ENCODE peak calls at places on chromosome 17, in eight cellular contexts. H, X, W, K, G, R, V and A are unnamed samples.

GRCh38 chr17:28725660-28726395 is at the start of gene TLCD1:
- DNase-seq in G (peak), K (peak), X (peak), H (peak), R (no peak), W (peak), V (peak), A (peak)

GRCh38 chr17:65662166-65662565 is 100.7 kb upstream of the AXIN2 start:
- DNase-seq in G (no peak), K (no peak), R (no peak), V (no peak), X (no peak), H (no peak), W (no peak), A (no peak)

GRCh38 chr17:46144246-46144645 is 49.0 kb downstream of the KANSL1 start:
- DNase-seq in G (no peak), K (no peak), W (no peak), H (no peak), V (no peak), X (no peak), R (no peak), A (no peak)

GRCh38 chr17:7445011-7445927 is at the start of gene CHRNB1:
- DNase-seq in G (peak), K (peak), W (peak), R (peak), V (no peak), H (peak), X (peak), A (peak)

GRCh38 chr17:63039899-63040602 is 74.0 kb downstream of the TANC2 start:
- DNase-seq in X (peak), K (no peak), H (no peak), G (no peak), R (no peak), W (no peak), V (no peak), A (no peak)

GRCh38 chr17:30346211-30346831 is 12.5 kb upstream of the TMIGD1 start:
- DNase-seq in X (peak), R (no peak), K (no peak), V (no peak), G (no peak), H (no peak), W (no peak), A (no peak)

GRCh38 chr17:73952136-73952497 is 251.4 kb upstream of the RPL38 start:
- DNase-seq in R (no peak), H (no peak), G (no peak), W (peak), X (no peak), K (no peak), V (no peak), A (no peak)

GRCh38 chr17:40559016-40559853 is 6.0 kb downstream of the CCR7 start:
- DNase-seq in V (peak), K (no peak), H (no peak), R (peak), X (no peak), W (no peak), G (no peak), A (peak)

GRCh38 chr17:37833237-37833859 is 88.5 kb upstream of the HNF1B start:
- DNase-seq in K (no peak), R (no peak), W (no peak), G (no peak), X (no peak), V (no peak), H (no peak), A (no peak)

GRCh38 chr17:38920374-38921291 is 4.8 kb upstream of the LASP1NB start:
- DNase-seq in K (no peak), V (no peak), W (no peak), X (no peak), G (peak), H (no peak), R (no peak), A (no peak)

GRCh38 chr17:19004601-19005441 is at the start of gene FAM83G:
- DNase-seq in W (peak), H (peak), K (peak), V (peak), X (peak), G (peak), R (peak), A (peak)

GRCh38 chr17:74119049-74119580 is 84.4 kb upstream of the RPL38 start:
- DNase-seq in H (no peak), X (no peak), K (no peak), W (no peak), R (no peak), G (no peak), V (no peak), A (no peak)

GRCh38 chr17:42684033-42684625 is 1.8 kb downstream of the CNTNAP1 start:
- DNase-seq in G (no peak), K (no peak), X (no peak), V (peak), R (no peak), H (no peak), W (no peak), A (no peak)

GRCh38 chr17:76645481-76645880 is 1.9 kb upstream of the ST6GALNAC1 start:
- DNase-seq in G (no peak), R (no peak), H (no peak), V (no peak), W (no peak), X (no peak), K (no peak), A (no peak)

GRCh38 chr17:50103941-50104340 is 8.8 kb downstream of the PDK2 start:
- DNase-seq in G (no peak), H (no peak), K (no peak), R (no peak), W (no peak), V (no peak), X (no peak), A (no peak)

GRCh38 chr17:31696184-31696602 is 162.9 kb downstream of the COPRS start:
- DNase-seq in W (no peak), H (peak), K (peak), V (peak), R (peak), X (no peak), G (peak), A (peak)

GRCh38 chr17:41620583-41621434 is 3.6 kb downstream of the KRT17 start:
- DNase-seq in V (no peak), K (no peak), R (no peak), H (no peak), X (peak), G (no peak), W (no peak), A (no peak)

GRCh38 chr17:19370493-19370960 is 7.8 kb upstream of the MAPK7 start:
- DNase-seq in G (no peak), V (no peak), X (no peak), H (no peak), R (no peak), K (no peak), W (no peak), A (no peak)

GRCh38 chr17:33523577-33523981 is 230.5 kb upstream of the ASIC2 start:
- DNase-seq in W (no peak), V (no peak), K (no peak), G (no peak), X (no peak), R (peak), H (no peak), A (no peak)

GRCh38 chr17:36072431-36073121 is 8.5 kb downstream of the CCL18 start:
- DNase-seq in K (peak), X (peak), G (peak), V (peak), W (peak), H (peak), R (no peak), A (peak)

DNA sequence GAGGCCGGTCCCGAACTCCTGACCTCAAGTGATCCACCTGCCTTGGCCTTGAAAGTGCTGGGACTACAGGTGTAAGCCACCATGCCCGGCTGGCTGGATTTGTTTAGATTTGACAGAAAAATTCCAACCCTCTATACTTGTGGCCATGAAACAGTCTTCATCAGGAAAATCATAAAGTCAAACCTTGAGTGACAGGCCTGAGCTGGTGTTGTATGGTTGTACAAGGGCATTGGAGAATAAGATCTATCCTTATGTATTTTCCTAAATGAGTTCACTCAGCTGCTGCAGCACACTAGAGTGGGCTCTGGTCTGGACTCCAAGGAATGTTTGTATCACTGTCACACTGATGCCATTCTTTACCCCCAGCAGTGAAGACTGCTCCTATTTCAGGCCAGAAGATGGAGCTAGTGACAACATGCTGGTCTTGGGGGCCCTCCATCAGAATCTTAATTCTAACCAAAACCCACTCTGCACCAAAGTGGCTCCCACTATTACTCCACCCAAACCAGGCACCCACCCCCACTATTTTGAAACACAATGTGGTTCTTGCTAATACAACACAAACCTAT is 27.4 kb downstream of the SNX11 start:
- DNase-seq in K (peak), G (no peak), X (no peak), H (no peak), V (no peak), W (no peak), R (no peak), A (no peak)
- TF ChIP-seq CTCF in K (peak), G (peak), X (no peak), H (no peak), V (no peak), W (no peak), R (no peak), A (peak)

GRCh38 chr17:12928736-12929135 is 89.1 kb downstream of the ELAC2 start:
- DNase-seq in R (no peak), X (no peak), H (peak), W (no peak), K (peak), G (no peak), V (no peak), A (no peak)
- TF ChIP-seq CTCF in R (no peak), X (peak), H (peak), W (no peak), K (peak), G (peak), V (no peak), A (peak)

GRCh38 chr17:34980353-34980680 is at the start of gene LIG3:
- DNase-seq in W (peak), V (peak), R (peak), K (peak), X (peak), G (peak), H (peak), A (peak)

GRCh38 chr17:34979153-34979552 is 1.2 kb upstream of the LIG3 start:
- DNase-seq in H (no peak), X (no peak), V (no peak), K (no peak), W (no peak), G (no peak), R (no peak), A (no peak)

GRCh38 chr17:34981538-34982241 is 1.4 kb downstream of the LIG3 start:
- DNase-seq in W (no peak), H (no peak), R (no peak), X (peak), K (no peak), V (no peak), G (peak), A (no peak)

GRCh38 chr17:34979650-34980352 is 511 bp upstream of the LIG3 start:
- DNase-seq in K (peak), H (no peak), R (no peak), W (no peak), V (no peak), G (no peak), X (no peak), A (no peak)

DNA sequence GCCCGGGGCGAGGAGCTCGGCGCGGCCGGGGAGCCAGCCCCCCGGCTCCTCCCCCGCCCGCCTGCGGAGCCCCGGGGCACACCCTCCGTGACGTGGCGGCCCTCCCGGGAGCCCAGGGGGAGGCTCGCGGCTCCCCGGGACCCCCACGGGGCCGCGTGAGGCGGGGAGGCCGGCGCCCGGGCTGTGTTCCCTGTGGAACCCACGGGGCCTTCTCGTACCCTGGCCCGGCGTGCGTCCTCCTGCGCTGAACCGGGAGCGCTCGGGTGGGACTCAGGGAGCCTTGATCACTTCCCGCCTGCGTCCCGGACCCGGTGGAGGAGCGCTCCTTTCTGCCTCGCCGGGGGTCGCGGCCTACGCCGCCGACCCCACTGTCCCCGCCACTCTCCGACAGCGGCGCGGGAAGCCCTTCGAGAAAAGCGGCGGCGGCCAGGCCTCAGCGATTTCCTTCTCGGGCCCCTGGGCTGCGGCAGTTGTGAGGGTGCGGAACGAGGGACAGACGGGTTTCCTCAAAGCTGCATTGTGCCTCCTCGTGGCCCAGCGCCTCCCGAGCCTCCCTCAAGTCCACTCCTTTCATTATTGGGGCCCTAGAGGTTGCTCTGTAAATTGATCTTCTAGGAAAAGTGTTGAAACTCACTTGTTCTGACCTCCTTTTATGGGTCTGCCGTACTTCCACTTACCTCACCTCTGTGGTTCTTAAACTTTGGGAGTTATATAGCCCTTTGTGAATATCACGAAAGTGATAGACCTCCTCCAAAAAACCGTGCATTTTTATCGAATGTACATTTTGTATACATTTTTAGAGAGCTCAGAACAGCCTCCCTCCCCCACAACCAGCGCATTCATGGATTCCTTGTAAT is 597 bp downstream of the LIG3 start:
- DNase-seq in V (peak), H (peak), X (peak), W (peak), R (peak), K (peak), G (peak), A (peak)
- TF ChIP-seq CTCF in V (peak), H (peak), X (peak), W (peak), R (peak), K (peak), G (peak), A (peak)

GRCh38 chr17:55296171-55296695 is 31.5 kb downstream of the HLF start:
- DNase-seq in G (no peak), X (no peak), V (no peak), R (no peak), W (no peak), K (no peak), H (no peak), A (no peak)
- TF ChIP-seq CTCF in G (no peak), X (no peak), V (no peak), R (no peak), W (no peak), K (no peak), H (no peak), A (no peak)

GRCh38 chr17:11269210-11269609 is 28.2 kb downstream of the SHISA6 start:
- DNase-seq in V (no peak), G (no peak), R (no peak), K (no peak), W (no peak), H (no peak), X (no peak), A (no peak)

GRCh38 chr17:11268176-11268575 is 27.2 kb downstream of the SHISA6 start:
- DNase-seq in H (no peak), V (no peak), W (no peak), K (no peak), G (no peak), X (no peak), R (no peak), A (no peak)

DNA sequence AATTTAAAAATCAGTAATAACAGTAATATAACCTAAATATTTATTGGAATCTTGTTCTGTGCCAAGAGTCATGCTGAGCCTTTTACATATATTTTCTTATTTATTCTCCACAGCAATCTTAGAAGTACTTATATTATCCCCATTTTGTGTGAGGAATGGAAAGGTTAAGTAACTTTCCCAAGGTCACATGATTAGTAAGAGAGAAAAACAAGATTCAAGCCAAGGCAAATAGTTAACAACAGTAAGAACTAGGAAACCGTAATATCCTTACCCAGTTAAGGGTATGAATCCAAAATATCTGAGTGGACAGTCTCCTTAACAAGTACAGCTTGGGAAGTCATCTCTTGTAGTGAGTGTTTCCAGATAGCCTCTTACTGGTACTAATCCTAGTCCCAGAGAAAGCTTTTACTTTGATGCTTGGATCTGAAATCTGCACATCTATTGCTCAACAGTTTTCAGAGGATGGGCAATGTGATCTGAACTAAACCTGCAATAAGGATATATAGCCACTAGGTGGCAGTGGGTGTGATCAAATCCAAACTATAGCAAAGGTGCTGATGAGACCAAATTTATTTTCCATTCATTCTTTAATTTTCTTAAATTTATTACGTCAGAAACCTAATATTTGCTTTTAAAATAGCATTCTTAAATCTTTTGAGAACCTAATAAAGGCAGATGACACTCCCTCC is 23.3 kb downstream of the SHISA6 start:
- DNase-seq in G (no peak), H (no peak), K (peak), R (no peak), W (no peak), V (no peak), X (no peak), A (no peak)
- TF ChIP-seq CTCF in G (no peak), H (peak), K (peak), R (no peak), W (peak), V (no peak), X (no peak), A (peak)

DNA sequence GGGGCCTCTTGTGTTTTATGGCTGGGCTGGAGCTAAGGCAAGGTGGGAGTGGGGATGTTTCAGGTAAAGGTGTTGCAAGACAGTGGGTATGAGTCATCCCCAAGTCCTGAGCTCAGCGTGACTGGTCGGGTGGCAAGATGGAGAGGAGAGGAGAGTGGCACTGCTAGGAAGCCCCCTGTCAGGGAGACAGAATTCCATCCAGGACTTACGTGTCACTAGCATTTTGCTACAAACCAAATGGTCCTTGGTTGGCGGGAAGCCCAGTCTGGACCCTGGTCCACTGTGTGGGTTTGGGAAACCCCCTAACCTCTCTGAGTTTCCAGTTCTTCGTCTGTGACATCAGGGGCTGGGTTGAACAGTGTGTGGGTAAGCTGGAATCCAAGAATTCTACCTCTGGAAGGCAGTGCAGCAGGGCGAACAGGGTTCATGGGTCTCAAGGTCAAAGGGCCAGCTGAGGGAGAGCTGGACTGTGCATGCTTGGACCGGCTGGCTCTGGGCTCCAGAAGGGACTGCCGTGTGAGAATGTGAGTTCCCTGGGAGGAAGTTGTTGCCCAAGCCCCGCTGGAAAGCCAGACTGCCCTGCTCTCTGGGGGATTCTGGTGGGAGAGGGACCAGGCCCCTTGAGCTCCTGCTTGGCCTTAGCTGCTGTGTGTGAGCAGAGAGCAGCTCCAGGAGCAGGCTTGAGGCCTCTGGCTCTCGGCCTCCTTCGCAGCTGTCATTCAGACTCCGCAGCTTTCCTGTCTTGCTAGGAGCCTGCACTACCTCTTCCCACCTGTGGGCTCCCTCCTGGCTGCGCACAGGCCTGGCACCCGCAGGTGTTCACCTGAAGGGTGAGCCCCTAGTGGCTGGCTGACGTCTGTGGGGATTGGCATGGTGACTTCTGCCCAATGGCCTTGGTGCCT is 84.5 kb downstream of the NT5M start:
- DNase-seq in H (peak), K (peak), X (peak), R (no peak), G (peak), W (peak), V (no peak), A (peak)
- TF ChIP-seq CTCF in H (peak), K (peak), X (peak), R (no peak), G (peak), W (peak), V (peak), A (peak)

GRCh38 chr17:79026345-79027273 is 2.6 kb downstream of the C1QTNF1 start:
- DNase-seq in G (no peak), K (no peak), X (peak), W (no peak), V (no peak), R (no peak), H (peak), A (no peak)

GRCh38 chr17:79024901-79025737 is 1.1 kb downstream of the C1QTNF1 start:
- DNase-seq in V (peak), G (peak), H (peak), R (no peak), W (no peak), K (no peak), X (peak), A (no peak)

GRCh38 chr17:79023180-79023705 is 726 bp upstream of the C1QTNF1 start:
- DNase-seq in G (no peak), K (peak), W (no peak), H (peak), V (no peak), X (no peak), R (no peak), A (no peak)

GRCh38 chr17:79022507-79022991 is 1.4 kb upstream of the C1QTNF1 start:
- DNase-seq in H (peak), G (no peak), V (no peak), R (no peak), K (no peak), W (no peak), X (no peak), A (no peak)

GRCh38 chr17:79023886-79024771 is at the start of gene C1QTNF1:
- DNase-seq in X (peak), W (peak), H (peak), R (no peak), V (no peak), G (peak), K (peak), A (peak)
- TF ChIP-seq CTCF in X (peak), W (peak), H (peak), R (peak), V (peak), G (peak), K (peak), A (peak)